ENCODE peak calls at places on chromosomes 12 and 14, in six cellular contexts. A, H, U, C, D and Y are unnamed samples.
A peak's percentile ranks its signal among the peaks of the same experiment; 100 is the strongest.

GRCh38 chr14:92890830-92891598 is 31.9 kb upstream of the CHGA start:
- DNase-seq in A (no peak), H (peak; percentile 92), U (no peak), C (no peak), D (no peak), Y (no peak)

GRCh38 chr12:49962861-49963765 is 1.4 kb downstream of the AQP5 start:
- DNase-seq in A (no peak), H (peak; percentile 49), U (no peak), C (no peak), D (peak; percentile 54), Y (peak; percentile 9)

GRCh38 chr14:91311284-91311662 is 66.8 kb upstream of the GPR68 start:
- DNase-seq in A (no peak), H (no peak), U (no peak), C (no peak), D (no peak), Y (no peak)

GRCh38 chr12:120196363-120196762 is 1.8 kb upstream of the GCN1 start:
- DNase-seq in A (no peak), H (no peak), U (no peak), C (no peak), D (no peak), Y (no peak)

GRCh38 chr12:45727994-45728624 is 1.4 kb upstream of the ARID2 start:
- DNase-seq in A (no peak), H (no peak), U (no peak), C (no peak), D (no peak), Y (no peak)

GRCh38 chr12:131095826-131096680 is 142.3 kb downstream of the ADGRD1 start:
- DNase-seq in A (no peak), H (no peak), U (no peak), C (no peak), D (no peak), Y (no peak)

GRCh38 chr14:98890556-98891340 is 381.2 kb downstream of the BCL11B start:
- DNase-seq in A (peak; percentile 44), H (no peak), U (no peak), C (no peak), D (no peak), Y (no peak)

GRCh38 chr12:45246202-45246601 is 30.3 kb downstream of the ANO6 start:
- DNase-seq in A (no peak), H (no peak), U (no peak), C (no peak), D (no peak), Y (no peak)

GRCh38 chr14:101561145-101561896 is at the start of gene DIO3:
- DNase-seq in A (peak; percentile 94), H (peak; percentile 28), U (no peak), C (no peak), D (no peak), Y (no peak)

GRCh38 chr12:389138-390096 is at the start of gene KDM5A:
- DNase-seq in A (peak; percentile 97), H (no peak), U (peak; percentile 85), C (peak; percentile 79), D (peak; percentile 90), Y (no peak)

GRCh38 chr14:76115010-76115422 is 36.7 kb upstream of the GPATCH2L start:
- DNase-seq in A (peak; percentile 51), H (no peak), U (no peak), C (no peak), D (no peak), Y (no peak)

GRCh38 chr12:76123301-76124212 is 39.1 kb upstream of the NAP1L1 start:
- DNase-seq in A (no peak), H (no peak), U (no peak), C (no peak), D (no peak), Y (no peak)

GRCh38 chr12:78086553-78087362 is 256.1 kb downstream of the NAV3 start:
- DNase-seq in A (no peak), H (no peak), U (no peak), C (no peak), D (no peak), Y (no peak)

GRCh38 chr14:70563869-70564268 is 29.1 kb upstream of the ADAM20 start:
- DNase-seq in A (no peak), H (no peak), U (no peak), C (no peak), D (no peak), Y (no peak)

GRCh38 chr12:117361312-117361670 is at the start of gene NOS1:
- DNase-seq in A (peak; percentile 22), H (no peak), U (no peak), C (no peak), D (no peak), Y (no peak)

GRCh38 chr14:53338192-53338591 is 185.1 kb upstream of the DDHD1 start:
- DNase-seq in A (peak; percentile 31), H (no peak), U (no peak), C (no peak), D (no peak), Y (no peak)

GRCh38 chr14:71220462-71220861 is 313.2 kb downstream of the PCNX1 start:
- DNase-seq in A (no peak), H (no peak), U (no peak), C (no peak), D (no peak), Y (no peak)

GRCh38 chr14:45838597-45838996 is 585.6 kb upstream of the MIS18BP1 start:
- DNase-seq in A (peak; percentile 22), H (peak; percentile 63), U (no peak), C (no peak), D (no peak), Y (no peak)

GRCh38 chr12:132606466-132606865 is 3.9 kb downstream of the LRCOL1 start:
- DNase-seq in A (no peak), H (no peak), U (no peak), C (no peak), D (no peak), Y (no peak)

GRCh38 chr14:69013943-69014782 is 35.1 kb upstream of the ACTN1 start:
- DNase-seq in A (peak; percentile 62), H (peak; percentile 37), U (no peak), C (no peak), D (no peak), Y (no peak)

GRCh38 chr14:97692084-97692483 is 894.9 kb downstream of the VRK1 start:
- DNase-seq in A (peak; percentile 62), H (no peak), U (no peak), C (no peak), D (no peak), Y (no peak)